ENCODE peak calls at places on chromosome 9, in nine cellular contexts. B is CD8-positive, alpha-beta memory T cell; F is Peyer's patch; V is cardiac muscle cell; W is heart right ventricle; T is PC-9; G is aorta; P is effector memory CD4-positive, alpha-beta T cell; C is left lung. X is an unnamed sample. For H3K27me3, the result is how much of the 10 kb centered on the place peaks cover.

GRCh38 chr9:34072410-34072809 is 23.7 kb upstream of the UBAP2 start:
- DNase-seq in W (no peak), G (no peak), P (no peak), F (no peak), T (peak), V (no peak), C (no peak), B (no peak), X (no peak)

GRCh38 chr9:37988041-37988440 is 81.0 kb downstream of the SHB start:
- DNase-seq in B (no peak), W (no peak), P (no peak), F (peak), C (no peak), T (no peak), V (no peak), G (no peak), X (no peak)

GRCh38 chr9:77946969-77947368 is 84.6 kb downstream of the GNAQ start:
- DNase-seq in F (no peak), G (no peak), P (no peak), B (no peak), W (no peak), T (peak), V (no peak), C (no peak), X (peak)

GRCh38 chr9:76266649-76267627 is 127.3 kb downstream of the RFK start:
- DNase-seq in W (no peak), F (no peak), B (no peak), C (no peak), G (no peak), P (no peak), T (no peak), V (no peak), X (peak)

GRCh38 chr9:34578241-34579096 is 11.1 kb downstream of the CNTFR start:
- DNase-seq in B (no peak), F (no peak), P (no peak), T (no peak), V (peak), W (no peak), G (no peak), C (no peak), X (no peak)

GRCh38 chr9:34276772-34277171 is 52.3 kb downstream of the KIF24 start:
- DNase-seq in C (no peak), W (no peak), T (no peak), V (no peak), F (no peak), G (no peak), P (no peak), B (no peak), X (no peak)

GRCh38 chr9:108142504-108143201 is 653.1 kb upstream of the KLF4 start:
- DNase-seq in V (peak), W (peak), F (peak), T (no peak), C (no peak), G (peak), P (no peak), B (no peak), X (peak)

GRCh38 chr9:16825971-16826370 is 44.5 kb downstream of the BNC2 start:
- DNase-seq in W (no peak), C (no peak), B (no peak), P (no peak), G (no peak), V (no peak), F (no peak), T (no peak), X (no peak)

GRCh38 chr9:70607926-70608325 is 193.5 kb upstream of the KLF9 start:
- DNase-seq in W (no peak), C (peak), F (no peak), B (no peak), T (no peak), V (no peak), P (no peak), G (peak), X (peak)

GRCh38 chr9:6632516-6633328 is 12.8 kb downstream of the GLDC start:
- DNase-seq in B (no peak), W (no peak), C (no peak), G (no peak), F (no peak), V (no peak), P (no peak), T (no peak), X (no peak)

GRCh38 chr9:82299870-82300269 is 311.3 kb downstream of the SPATA31D1 start:
- DNase-seq in W (no peak), P (no peak), G (no peak), B (no peak), C (no peak), V (no peak), F (no peak), T (no peak), X (no peak)

GRCh38 chr9:124381073-124381945 is 33.9 kb downstream of the PSMB7 start:
- DNase-seq in G (no peak), V (no peak), B (no peak), P (no peak), T (no peak), W (no peak), C (no peak), F (no peak), X (no peak)

GRCh38 chr9:34343090-34343489 is 13.7 kb downstream of the NUDT2 start:
- DNase-seq in W (peak), G (peak), C (peak), F (no peak), V (no peak), T (no peak), P (no peak), B (no peak), X (no peak)

GRCh38 chr9:96617439-96618185 is 2.0 kb downstream of the CDC14B start:
- DNase-seq in B (no peak), T (no peak), W (no peak), F (no peak), V (peak), P (no peak), C (no peak), G (no peak), X (no peak)

GRCh38 chr9:89000973-89001916 is 10.0 kb downstream of the S1PR3 start:
- DNase-seq in T (peak), B (peak), G (peak), V (peak), C (peak), P (no peak), F (peak), W (peak), X (peak)

GRCh38 chr9:976805-977360 is 428 bp downstream of the DMRT3 start:
- DNase-seq in T (no peak), V (no peak), P (no peak), W (no peak), G (no peak), B (no peak), C (no peak), F (no peak), X (peak)

GRCh38 chr9:124033967-124034366 is 22.4 kb downstream of the LHX2 start:
- DNase-seq in W (no peak), T (no peak), F (no peak), V (no peak), G (peak), C (no peak), B (no peak), P (no peak), X (no peak)

GRCh38 chr9:20321683-20322082 is 300.6 kb downstream of the MLLT3 start:
- DNase-seq in P (peak), F (no peak), B (peak), W (no peak), V (no peak), T (no peak), G (no peak), C (no peak), X (peak)

GRCh38 chr9:80158150-80158549 is 586.4 kb downstream of the TLE4 start:
- DNase-seq in V (peak), W (no peak), F (no peak), P (no peak), B (no peak), G (no peak), T (no peak), C (no peak), X (no peak)

GRCh38 chr9:35967042-35967441 is 9.1 kb upstream of the OR2S2 start:
- DNase-seq in B (no peak), V (no peak), G (no peak), W (no peak), F (no peak), C (no peak), P (no peak), T (no peak), X (no peak)

GRCh38 chr9:93306081-93306480 is 122.1 kb downstream of the WNK2 start:
- DNase-seq in W (no peak), F (no peak), G (peak), P (no peak), B (no peak), V (no peak), T (no peak), C (no peak), X (no peak)

GRCh38 chr9:110141118-110141797 is 66.7 kb downstream of the C9orf152 start:
- DNase-seq in C (peak), P (no peak), V (no peak), B (no peak), T (peak), W (no peak), F (no peak), G (peak), X (no peak)

GRCh38 chr9:38125889-38126288 is 56.9 kb upstream of the SHB start:
- DNase-seq in F (no peak), B (no peak), T (no peak), C (no peak), V (no peak), P (no peak), W (no peak), G (no peak), X (no peak)

GRCh38 chr9:14322211-14323082 is 8.5 kb upstream of the NFIB start:
- DNase-seq in T (peak), V (peak), G (peak), B (peak), W (peak), P (peak), C (peak), F (peak), X (peak)

GRCh38 chr9:133334161-133334560 is 1.8 kb downstream of the SURF6 start:
- DNase-seq in F (peak), P (no peak), G (peak), C (no peak), W (no peak), T (peak), B (no peak), V (no peak), X (no peak)

GRCh38 chr9:17694336-17694735 is 115.5 kb downstream of the SH3GL2 start:
- DNase-seq in C (no peak), V (no peak), G (no peak), T (no peak), W (no peak), P (no peak), B (no peak), F (no peak), X (no peak)

GRCh38 chr9:16532272-16532671 is 338.2 kb downstream of the BNC2 start:
- DNase-seq in F (no peak), V (no peak), P (no peak), W (no peak), G (no peak), C (no peak), B (no peak), T (no peak), X (no peak)

DNA sequence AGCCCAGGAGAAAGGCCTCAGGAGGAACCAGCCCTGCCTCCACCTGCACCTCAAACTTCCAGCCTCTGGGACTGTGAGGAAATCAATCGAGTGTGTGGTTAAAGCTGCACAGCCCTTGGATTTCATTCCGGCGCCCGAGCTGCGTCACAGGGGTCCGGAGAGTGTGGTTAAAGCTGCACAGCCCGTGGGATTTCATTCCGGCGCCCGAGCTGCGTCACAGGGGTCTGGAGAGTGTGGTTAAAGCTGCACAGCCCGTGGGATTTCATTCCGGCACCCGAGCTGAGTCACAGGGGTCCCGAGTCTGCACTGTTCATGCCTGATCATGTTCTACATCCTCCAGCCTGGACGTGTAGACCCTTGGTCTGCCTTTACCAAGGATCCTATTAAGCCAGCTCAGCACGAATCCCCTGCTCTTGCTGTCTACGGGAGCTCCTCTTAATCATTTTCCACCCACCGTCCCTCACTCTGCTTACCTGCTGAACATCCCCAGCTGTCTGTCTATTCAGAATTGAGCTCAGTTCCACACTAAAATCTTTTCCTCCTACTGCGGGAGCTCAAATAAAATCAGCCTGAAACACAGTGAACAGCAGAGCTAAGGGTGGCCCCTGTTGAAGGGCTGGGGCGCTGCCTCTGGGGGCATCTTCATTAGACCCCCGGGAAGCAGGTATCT is 73.0 kb upstream of the OLFM1 start:
- DNase-seq in F (peak), P (no peak), C (no peak), V (no peak), G (no peak), T (no peak), B (no peak), W (no peak), X (no peak)
- H3K27me3 ChIP-seq in F (under half), P (under half), C (under half), V (under half), G (under half), T (half or more), B (under half), W (under half), X (under half)

DNA sequence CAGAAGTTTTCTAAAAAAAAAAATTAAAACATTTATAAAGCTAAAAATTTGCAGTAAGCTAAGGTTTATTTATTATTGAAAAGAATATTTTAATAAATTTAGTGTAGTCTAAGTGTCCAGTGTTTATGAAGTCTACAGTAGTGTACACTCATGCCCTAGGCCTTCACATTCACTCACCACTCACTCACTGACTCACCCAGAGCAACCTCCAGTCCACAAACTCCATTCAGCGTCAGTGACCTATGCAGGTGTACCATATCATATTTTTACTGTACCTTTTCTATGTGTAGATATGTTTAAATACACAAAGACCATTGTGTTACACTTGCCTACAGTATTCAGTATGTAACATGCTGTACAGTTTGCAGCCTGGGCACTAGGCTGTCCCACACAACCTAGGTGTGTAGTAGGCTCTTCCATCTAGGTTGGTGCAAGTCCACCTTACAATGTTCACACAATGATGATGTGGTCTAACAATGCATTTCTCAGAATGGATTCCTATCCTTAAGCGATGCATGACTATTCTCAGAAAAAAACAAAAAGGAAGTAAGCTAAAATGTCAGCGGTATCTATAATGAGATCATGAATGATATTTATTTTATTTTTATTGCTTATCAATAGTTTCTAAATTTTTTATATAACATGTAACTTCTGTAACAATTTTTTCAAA is 336.7 kb downstream of the AGTPBP1 start:
- DNase-seq in B (no peak), F (no peak), W (no peak), C (no peak), V (no peak), P (no peak), G (no peak), T (no peak), X (no peak)
- H3K27me3 ChIP-seq in B (under half), F (under half), W (under half), C (under half), V (under half), P (under half), G (under half), T (under half), X (under half)

GRCh38 chr9:95007470-95007869 is 281.0 kb downstream of the AOPEP start:
- DNase-seq in T (no peak), G (no peak), P (no peak), B (no peak), C (no peak), V (no peak), F (no peak), W (no peak), X (no peak)
- H3K27me3 ChIP-seq in T (under half), G (under half), P (under half), B (under half), C (under half), V (under half), F (under half), W (under half), X (under half)

GRCh38 chr9:90999425-91000397 is 198.1 kb downstream of the SYK start:
- DNase-seq in T (no peak), V (no peak), G (no peak), W (no peak), F (no peak), C (no peak), B (no peak), P (no peak), X (no peak)
- H3K27me3 ChIP-seq in T (under half), V (under half), G (under half), W (under half), F (under half), C (under half), B (under half), P (under half), X (under half)

GRCh38 chr9:23826120-23826629 is at the start of gene ELAVL2:
- DNase-seq in B (no peak), F (peak), W (peak), C (peak), G (peak), V (peak), P (peak), T (no peak), X (no peak)

GRCh38 chr9:23825143-23825531 is 903 bp downstream of the ELAVL2 start:
- DNase-seq in B (no peak), P (no peak), V (no peak), T (no peak), G (no peak), F (no peak), C (no peak), W (no peak), X (no peak)

GRCh38 chr9:23824241-23825142 is 1.5 kb downstream of the ELAVL2 start:
- DNase-seq in C (no peak), B (no peak), T (no peak), W (no peak), G (no peak), P (no peak), F (peak), V (peak), X (no peak)

GRCh38 chr9:23822331-23823169 is 3.5 kb downstream of the ELAVL2 start:
- DNase-seq in P (no peak), W (no peak), B (no peak), T (no peak), F (no peak), C (no peak), V (no peak), G (no peak), X (no peak)

DNA sequence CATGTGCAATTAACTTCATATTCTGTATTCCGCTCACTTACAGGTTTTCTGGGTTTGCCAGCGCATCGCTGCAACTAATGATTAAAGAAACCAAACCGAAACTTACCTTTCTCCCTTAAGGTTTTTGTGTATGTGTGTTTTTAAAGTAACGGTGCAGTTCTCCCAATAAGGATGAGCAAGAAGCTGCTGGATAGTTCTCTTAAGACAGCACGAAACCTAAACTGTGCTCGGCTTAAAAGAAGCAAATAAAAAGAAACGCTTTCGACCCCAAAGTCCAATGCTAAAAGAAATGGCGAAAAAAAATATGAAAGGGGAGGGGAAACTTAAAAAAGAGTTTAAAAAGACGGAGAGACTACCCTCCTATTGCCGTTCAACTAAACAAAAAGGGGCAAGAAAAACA is 340 bp downstream of the ELAVL2 start:
- DNase-seq in W (no peak), V (no peak), C (no peak), B (no peak), P (no peak), T (no peak), G (no peak), F (no peak), X (no peak)
- H3K27me3 ChIP-seq in W (half or more), V (half or more), C (half or more), B (under half), P (under half), T (under half), G (under half), F (under half), X (under half)

GRCh38 chr9:126684965-126685465 is 71.3 kb downstream of the LMX1B start:
- DNase-seq in V (no peak), W (no peak), B (no peak), G (no peak), T (no peak), C (no peak), F (no peak), P (no peak), X (no peak)
- H3K27me3 ChIP-seq in V (half or more), W (half or more), B (under half), G (under half), T (half or more), C (under half), F (under half), P (under half), X (under half)

GRCh38 chr9:136178773-136179075 is 26.2 kb downstream of the LHX3 start:
- DNase-seq in F (no peak), C (no peak), V (no peak), P (no peak), W (no peak), T (no peak), G (no peak), B (no peak), X (no peak)

GRCh38 chr9:136178061-136178772 is 26.7 kb downstream of the LHX3 start:
- DNase-seq in F (no peak), W (no peak), B (no peak), P (no peak), G (no peak), T (no peak), V (no peak), C (no peak), X (no peak)

GRCh38 chr9:136179761-136180160 is 25.2 kb downstream of the LHX3 start:
- DNase-seq in V (no peak), F (no peak), P (no peak), W (no peak), B (no peak), G (no peak), C (no peak), T (no peak), X (no peak)

GRCh38 chr9:136180586-136180985 is 24.3 kb downstream of the LHX3 start:
- DNase-seq in T (no peak), W (no peak), V (no peak), G (no peak), P (no peak), B (no peak), C (no peak), F (no peak), X (no peak)

GRCh38 chr9:136179101-136179616 is 25.8 kb downstream of the LHX3 start:
- DNase-seq in G (no peak), W (no peak), B (no peak), C (no peak), V (no peak), T (no peak), P (no peak), F (no peak), X (no peak)
- H3K27me3 ChIP-seq in G (under half), W (under half), B (under half), C (under half), V (under half), T (under half), P (under half), F (under half), X (under half)

GRCh38 chr9:131812116-131812790 is 72.4 kb upstream of the RAPGEF1 start:
- DNase-seq in V (no peak), C (no peak), B (no peak), W (no peak), P (no peak), T (no peak), G (no peak), F (no peak), X (no peak)
- H3K27me3 ChIP-seq in V (under half), C (under half), B (under half), W (half or more), P (under half), T (half or more), G (under half), F (under half), X (under half)

DNA sequence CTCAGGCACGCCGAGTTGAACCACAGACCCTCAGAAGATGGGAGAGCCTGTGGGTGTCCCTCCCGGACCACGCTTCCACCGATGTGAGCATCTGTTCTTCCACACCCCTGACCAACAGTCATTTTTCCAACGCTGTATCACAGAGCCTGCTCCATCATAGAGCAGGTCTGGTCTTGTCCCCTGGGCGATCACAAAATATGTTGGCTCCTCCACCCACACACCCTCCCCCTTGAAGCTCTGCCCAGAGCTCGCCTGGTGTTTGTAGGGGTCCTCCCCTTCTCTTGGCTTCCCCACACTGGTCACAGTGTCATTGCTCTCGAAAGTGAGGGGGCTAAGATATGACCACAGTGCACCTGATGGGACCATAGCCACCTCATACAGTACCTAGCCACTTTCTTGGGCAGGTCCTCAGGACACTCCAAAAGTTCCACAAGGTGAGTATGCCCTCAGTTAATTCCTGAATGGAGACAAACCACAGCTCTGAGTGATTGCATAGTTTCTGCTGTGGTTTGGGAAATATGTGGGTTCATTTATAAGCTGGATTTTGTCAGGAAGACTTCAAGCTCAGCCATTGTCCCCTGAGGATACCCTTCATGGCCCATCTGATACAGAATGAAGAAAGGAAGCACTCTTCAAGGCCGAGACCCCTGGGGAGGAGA is 3.5 kb upstream of the ZNF618 start:
- DNase-seq in F (no peak), P (no peak), T (no peak), B (no peak), G (no peak), V (no peak), C (no peak), W (no peak), X (no peak)
- H3K27me3 ChIP-seq in F (under half), P (under half), T (half or more), B (under half), G (under half), V (under half), C (under half), W (under half), X (under half)

X was measured in esophagus muscularis mucosa.